ENCODE peak calls at places on chromosomes 3 and 15, in six cellular contexts. C is MM.1S, U is uterus, M is OCI-LY7, I is heart left ventricle, A is gastrocnemius medialis. N is an unnamed sample. For H3K9me3, H3K4me1 and H3K36me3, the result is how much of the 10 kb centered on the place peaks cover.

GRCh38 chr3:71492566-71492965 is 91.0 kb downstream of the FOXP1 start:
- DNase-seq in C (no peak), I (no peak), A (no peak), M (no peak), U (no peak), N (no peak)

GRCh38 chr3:138849541-138849940 is 14.8 kb upstream of the PIK3CB start:
- DNase-seq in U (no peak), C (no peak), A (no peak), I (no peak), M (no peak), N (no peak)

GRCh38 chr3:30548605-30549004 is 57.8 kb upstream of the TGFBR2 start:
- DNase-seq in U (no peak), I (no peak), C (no peak), A (no peak), M (peak), N (peak)

GRCh38 chr3:70726966-70727365 is 414.5 kb upstream of the MDFIC2 start:
- DNase-seq in U (no peak), A (no peak), M (no peak), C (no peak), I (no peak), N (no peak)

GRCh38 chr15:88918738-88919137 is 5.6 kb upstream of the MFGE8 start:
- DNase-seq in M (no peak), I (no peak), U (peak), C (no peak), A (peak), N (peak)

GRCh38 chr15:74723754-74724334 is 1.5 kb downstream of the CYP1A1 start:
- DNase-seq in I (no peak), C (peak), M (peak), U (no peak), A (no peak), N (peak)

GRCh38 chr3:197746801-197747237 is 2.9 kb upstream of the FYTTD1 start:
- DNase-seq in M (peak), I (no peak), C (no peak), A (no peak), U (no peak), N (peak)

GRCh38 chr3:181629029-181629428 is 82.7 kb upstream of the SOX2 start:
- DNase-seq in A (no peak), I (no peak), M (no peak), U (no peak), C (no peak), N (no peak)

GRCh38 chr15:41577863-41578735 is 19.1 kb downstream of the TYRO3 start:
- DNase-seq in M (no peak), C (no peak), U (no peak), A (no peak), I (no peak), N (no peak)

GRCh38 chr3:30112904-30113484 is 493.4 kb upstream of the TGFBR2 start:
- DNase-seq in C (peak), A (no peak), M (peak), U (no peak), I (no peak), N (peak)

GRCh38 chr15:58077427-58077826 is 11.9 kb upstream of the ALDH1A2 start:
- DNase-seq in I (no peak), A (no peak), M (peak), U (no peak), C (peak), N (no peak)

GRCh38 chr15:29100486-29101000 is 169.1 kb downstream of the NSMCE3 start:
- DNase-seq in M (no peak), I (no peak), A (no peak), U (no peak), C (no peak), N (no peak)

GRCh38 chr3:195160257-195160898 is 110.6 kb downstream of the XXYLT1 start:
- DNase-seq in U (no peak), A (no peak), I (no peak), C (no peak), M (no peak), N (no peak)

GRCh38 chr3:138945646-138946553 is 1.0 kb downstream of the FOXL2 start:
- DNase-seq in A (no peak), U (no peak), I (no peak), M (no peak), C (no peak), N (peak)

GRCh38 chr3:11239796-11240195 is 32.4 kb upstream of the ATG7 start:
- DNase-seq in U (no peak), A (no peak), M (no peak), C (no peak), I (no peak), N (no peak)

GRCh38 chr15:35992791-35993190 is 446.8 kb upstream of the DPH6 start:
- DNase-seq in I (no peak), A (no peak), C (no peak), U (no peak), M (no peak), N (no peak)

GRCh38 chr15:92574566-92574965 is 81.0 kb downstream of the FAM174B start:
- DNase-seq in C (no peak), A (no peak), I (no peak), M (no peak), U (no peak), N (no peak)

GRCh38 chr3:87175662-87176230 is 51.4 kb upstream of the CHMP2B start:
- DNase-seq in M (no peak), I (no peak), A (no peak), U (no peak), C (no peak), N (no peak)

GRCh38 chr3:4981688-4982494 is 2.7 kb downstream of the BHLHE40 start:
- DNase-seq in C (no peak), I (no peak), U (no peak), M (no peak), A (peak), N (no peak)

GRCh38 chr3:190586631-190587000 is 72.7 kb downstream of the IL1RAP start:
- DNase-seq in C (no peak), M (no peak), I (no peak), A (no peak), U (no peak), N (no peak)

GRCh38 chr3:277873-278272 is 81.3 kb downstream of the CHL1 start:
- DNase-seq in A (no peak), I (no peak), U (no peak), C (peak), M (peak), N (no peak)
- H3K9me3 ChIP-seq in A (under half), I (under half), U (under half), C (under half), M (under half), N (under half)

GRCh38 chr3:3178498-3179328 is 778 bp downstream of the CRBN start:
- DNase-seq in C (no peak), U (no peak), M (no peak), I (no peak), A (no peak), N (no peak)
- H3K4me1 ChIP-seq in C (under half), U (under half), M (under half), I (under half), A (under half), N (under half)

DNA sequence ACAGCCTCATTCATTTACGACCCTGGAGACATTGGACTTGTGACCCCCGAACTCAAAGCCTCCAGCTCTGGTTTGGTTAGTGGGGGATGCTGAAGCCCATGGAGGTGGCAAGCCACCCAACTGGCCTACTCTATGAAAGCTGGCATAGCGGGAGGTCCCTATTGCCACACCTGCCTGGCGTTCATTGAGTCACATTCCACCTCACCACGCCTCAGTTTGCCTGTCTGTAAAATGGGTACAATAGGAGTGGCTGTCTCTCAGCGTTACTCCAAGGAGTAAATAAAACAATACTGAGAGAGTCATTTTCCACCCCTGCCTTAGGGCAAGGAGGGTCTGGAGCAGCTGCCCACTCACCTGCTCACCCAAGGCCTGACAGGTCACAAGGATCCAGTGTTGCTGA is 60.2 kb downstream of the NUP210 start:
- DNase-seq in M (no peak), A (no peak), U (no peak), I (no peak), C (no peak), N (no peak)
- H3K36me3 ChIP-seq in M (half or more), A (under half), U (under half), I (under half), C (under half), N (half or more)

DNA sequence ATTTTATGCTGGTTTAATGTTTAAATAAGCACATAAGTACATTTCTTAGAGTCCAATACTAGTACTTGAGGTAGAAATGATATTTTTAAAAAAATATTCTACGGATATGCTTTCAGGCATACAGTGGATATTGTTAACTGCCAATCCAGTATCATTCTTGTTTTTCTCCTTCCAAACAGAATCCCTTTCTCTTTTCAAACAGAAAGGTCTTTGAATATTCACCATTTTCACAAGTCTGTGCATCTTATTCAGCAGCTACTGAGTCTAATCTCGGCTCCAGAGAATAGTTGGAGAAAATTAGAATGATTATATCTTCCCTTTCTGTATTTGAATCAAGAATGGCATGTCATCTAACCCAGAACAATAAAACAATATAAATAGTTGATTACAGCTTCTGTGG is 174.5 kb downstream of the GOLGA6L6 start:
- DNase-seq in I (no peak), C (no peak), M (no peak), U (no peak), A (no peak), N (no peak)
- H3K9me3 ChIP-seq in I (under half), C (under half), M (under half), U (under half), A (under half), N (under half)